ENCODE peak calls at places on chromosomes 6 and 20, in four cellular contexts. C, H, T and B are unnamed samples.

GRCh38 chr6:37174515-37175331 is 4.8 kb downstream of the PIM1 start:
- DNase-seq in C (peak; percentile 8), H (no peak), T (no peak), B (no peak)

GRCh38 chr6:5036309-5036708 is 32.5 kb upstream of the RPP40 start:
- DNase-seq in T (no peak), H (no peak), C (peak; percentile 51), B (no peak)

GRCh38 chr20:48718914-48719578 is 108.8 kb downstream of the PREX1 start:
- DNase-seq in C (no peak), T (peak; percentile 88), H (no peak), B (peak; percentile 33)

GRCh38 chr6:87483929-87484328 is 11.2 kb downstream of the SLC35A1 start:
- DNase-seq in C (peak; percentile 12), H (no peak), T (no peak), B (no peak)

GRCh38 chr6:36592221-36592655 is 1.9 kb upstream of the SRSF3 start:
- DNase-seq in T (no peak), C (no peak), H (peak; percentile 56), B (no peak)

GRCh38 chr20:46361386-46361785 is 45.0 kb downstream of the ELMO2 start:
- DNase-seq in C (no peak), T (no peak), H (no peak), B (no peak)

GRCh38 chr6:36673882-36674281 is 4.6 kb upstream of the CDKN1A start:
- DNase-seq in H (no peak), C (no peak), T (no peak), B (no peak)

GRCh38 chr20:29689411-29690225 is 1567.8 kb upstream of the DEFB115 start:
- DNase-seq in C (peak; percentile 28), H (no peak), T (no peak), B (peak; percentile 86)

GRCh38 chr20:17640875-17641378 is 41.1 kb downstream of the RRBP1 start:
- DNase-seq in C (no peak), H (no peak), T (no peak), B (peak; percentile 91)

GRCh38 chr20:57401565-57401918 is 10.3 kb downstream of the RBM38 start:
- DNase-seq in H (no peak), T (no peak), C (no peak), B (no peak)

GRCh38 chr20:57404419-57405072 is 13.3 kb downstream of the RBM38 start:
- DNase-seq in T (peak; percentile 71), H (no peak), C (no peak), B (peak; percentile 92)

GRCh38 chr20:57405236-57406016 is 14.2 kb downstream of the RBM38 start:
- DNase-seq in C (no peak), H (no peak), T (peak; percentile 66), B (peak; percentile 78)

GRCh38 chr20:57402206-57403125 is 11.3 kb downstream of the RBM38 start:
- DNase-seq in C (no peak), T (peak; percentile 80), H (no peak), B (peak; percentile 72)

GRCh38 chr20:57403216-57403615 is 12.0 kb downstream of the RBM38 start:
- DNase-seq in H (no peak), T (peak; percentile 73), C (no peak), B (peak; percentile 68)
- TF ChIP-seq CTCF in H (no peak), T (no peak), C (no peak), B (no peak)

GRCh38 chr6:29107758-29108157 is at the start of gene OR2J3:
- DNase-seq in H (no peak), C (peak; percentile 0), T (no peak), B (no peak)

GRCh38 chr6:29112135-29112534 is 4.3 kb downstream of the OR2J3 start:
- DNase-seq in C (no peak), H (no peak), T (no peak), B (no peak)
- TF ChIP-seq CTCF in C (no peak), H (no peak), T (no peak), B (no peak)

GRCh38 chr20:6868864-6869263 is 101.4 kb downstream of the BMP2 start:
- DNase-seq in H (no peak), C (no peak), T (no peak), B (no peak)
- TF ChIP-seq CTCF in H (no peak), C (no peak), T (no peak), B (no peak)

DNA sequence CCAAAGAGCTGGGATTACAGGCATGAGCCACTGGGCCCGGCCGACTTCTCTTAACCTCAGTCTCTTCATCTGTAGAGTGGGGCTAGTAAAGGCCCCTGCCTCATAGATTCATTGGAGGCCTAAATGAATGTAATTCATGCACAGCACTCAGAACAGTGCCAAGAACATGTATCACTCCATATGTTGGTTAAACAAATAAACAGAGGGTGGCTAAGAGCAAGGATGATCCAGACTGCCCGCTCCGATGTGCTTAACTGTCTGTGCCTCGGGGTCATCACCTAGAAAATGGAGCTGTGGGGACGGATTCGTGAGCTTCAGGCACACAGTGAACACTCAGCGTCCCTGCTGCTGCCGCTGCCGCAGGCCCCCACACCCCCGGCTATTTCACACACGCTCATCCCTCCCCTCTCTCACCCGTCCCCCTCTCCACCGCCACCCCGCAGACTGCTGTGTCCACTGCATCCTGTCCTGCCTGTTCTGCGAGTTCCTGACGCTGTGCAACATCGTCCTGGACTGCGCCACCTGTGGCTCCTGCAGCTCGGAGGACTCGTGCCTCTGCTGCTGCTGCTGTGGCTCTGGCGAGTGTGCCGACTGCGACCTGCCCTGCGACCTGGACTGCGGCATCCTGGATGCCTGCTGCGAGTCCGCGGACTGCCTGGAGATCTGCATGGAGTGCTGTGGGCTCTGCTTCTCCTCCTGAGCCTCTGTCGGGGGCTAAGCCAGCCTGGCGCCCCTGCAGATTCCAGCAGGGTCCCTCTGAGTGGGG is 14.8 kb downstream of the MDFI start:
- DNase-seq in T (peak; percentile 56), H (no peak), C (no peak), B (peak; percentile 87)
- TF ChIP-seq CTCF in T (no peak), H (no peak), C (no peak), B (no peak)

GRCh38 chr6:74942130-74942529 is 263.7 kb downstream of the COL12A1 start:
- DNase-seq in T (no peak), C (no peak), H (no peak), B (no peak)

GRCh38 chr6:74940211-74940610 is 265.6 kb downstream of the COL12A1 start:
- DNase-seq in T (no peak), C (no peak), H (no peak), B (no peak)

GRCh38 chr6:74936886-74937285 is 269.0 kb downstream of the COL12A1 start:
- DNase-seq in H (no peak), C (peak; percentile 34), T (no peak), B (no peak)

GRCh38 chr6:74939309-74939708 is 266.5 kb downstream of the COL12A1 start:
- DNase-seq in T (no peak), H (no peak), C (no peak), B (no peak)
- TF ChIP-seq CTCF in T (no peak), H (no peak), C (no peak), B (peak; percentile 52)

GRCh38 chr6:34150766-34151165 is 4.9 kb upstream of the GRM4 start:
- DNase-seq in H (no peak), T (peak; percentile 40), C (no peak), B (peak; percentile 52)
- TF ChIP-seq CTCF in H (no peak), T (no peak), C (no peak), B (no peak)

DNA sequence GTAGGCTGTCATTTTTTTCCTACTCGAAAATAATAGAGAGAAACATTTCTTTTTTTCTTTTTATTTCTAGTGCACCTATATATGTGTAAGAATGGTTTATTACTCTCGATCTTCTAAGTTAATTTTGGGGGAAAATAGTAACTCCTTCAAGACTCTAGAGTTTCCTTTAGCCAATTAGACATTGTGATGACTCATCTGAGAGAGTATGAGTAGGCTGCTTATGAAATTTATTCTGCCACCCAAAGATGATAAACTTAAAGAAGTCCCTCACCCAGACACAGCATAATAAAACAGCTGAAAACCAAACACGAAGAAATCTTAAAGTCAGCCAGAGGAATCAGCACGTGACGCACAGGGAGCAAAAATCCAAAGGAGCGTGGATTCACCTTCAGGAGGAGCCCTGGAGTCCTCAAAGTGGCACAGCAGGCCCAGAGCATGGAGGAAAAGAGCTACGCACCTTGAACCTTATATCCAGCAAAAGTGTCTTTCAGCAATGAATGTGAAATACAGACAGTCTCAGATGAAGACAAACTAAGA is 81.9 kb downstream of the ERMARD start:
- DNase-seq in H (no peak), T (peak; percentile 10), C (no peak), B (no peak)
- TF ChIP-seq CTCF in H (no peak), T (no peak), C (no peak), B (no peak)

DNA sequence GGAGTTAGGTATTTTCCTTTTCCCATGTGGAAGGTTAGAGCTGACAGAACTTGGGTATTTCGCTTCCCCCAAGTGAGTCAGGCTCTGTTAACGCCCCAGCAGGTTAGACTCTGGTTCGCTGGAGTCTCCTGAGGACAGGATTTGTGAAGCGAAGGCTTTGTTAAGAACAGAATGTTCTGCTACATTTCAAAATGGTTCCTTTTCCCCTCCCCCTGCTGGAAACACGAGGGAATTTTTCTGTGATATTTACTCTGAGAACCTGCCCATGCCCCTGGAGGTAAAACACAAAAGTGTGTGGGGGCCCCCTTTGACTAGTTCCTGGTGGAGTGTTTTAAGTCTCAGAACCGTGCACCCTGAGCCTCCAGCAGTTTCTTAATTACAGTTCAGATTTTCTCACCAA is 731.4 kb upstream of the CITED2 start:
- DNase-seq in T (no peak), C (peak; percentile 30), H (no peak), B (no peak)
- TF ChIP-seq CTCF in T (no peak), C (peak; percentile 32), H (no peak), B (peak; percentile 58)

DNA sequence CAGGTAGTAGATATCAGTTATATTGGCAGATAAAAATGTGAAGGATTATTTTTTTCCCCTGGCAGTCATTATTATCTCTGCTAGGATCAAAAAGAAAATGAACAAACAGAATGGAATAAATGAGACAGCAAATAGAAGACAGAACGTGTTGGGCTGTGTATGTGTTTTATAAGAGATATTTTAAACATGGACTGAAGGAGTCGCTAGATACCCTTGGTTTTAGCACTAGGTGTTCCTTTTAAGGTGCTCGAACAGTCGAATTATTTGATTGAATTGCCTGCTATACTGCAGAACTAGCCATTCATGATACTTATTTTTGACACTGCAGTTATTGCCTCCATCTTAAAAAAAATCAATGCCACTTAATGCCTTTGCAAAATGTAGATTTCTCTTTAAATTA is 3.7 kb downstream of the GRIK2 start:
- DNase-seq in H (no peak), T (no peak), C (peak; percentile 43), B (no peak)
- TF ChIP-seq CTCF in H (no peak), T (no peak), C (peak; percentile 11), B (peak; percentile 70)

DNA sequence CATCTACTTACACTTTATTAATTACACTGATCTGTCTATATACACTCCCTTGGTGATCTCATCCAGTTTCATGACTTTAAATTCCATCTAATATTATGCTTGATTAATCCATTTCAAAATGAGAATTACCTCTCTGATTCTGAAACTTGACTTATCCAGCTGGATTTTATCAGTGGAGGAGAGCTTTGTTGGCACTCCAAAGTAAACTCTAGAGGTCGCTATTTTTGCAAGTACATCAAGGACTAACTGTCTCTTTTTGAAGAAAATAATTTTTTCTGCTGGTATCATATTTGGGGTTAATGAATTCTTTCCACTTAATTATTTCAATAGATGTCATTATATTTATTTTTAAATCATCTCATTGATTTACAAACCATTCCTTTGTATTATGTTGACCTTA is 630.3 kb upstream of the MAN1A1 start:
- DNase-seq in C (peak; percentile 12), H (no peak), T (no peak), B (no peak)
- TF ChIP-seq CTCF in C (peak; percentile 36), H (no peak), T (no peak), B (peak; percentile 44)